ENCODE peak calls at places on chromosomes 11 and 22, in four cellular contexts. U is IMR-90, D is fibroblast of lung, S is Peyer's patch. W is an unnamed sample.

GRCh38 chr11:88590366-88590765 is 252.8 kb upstream of the CTSC start:
- DNase-seq in S (no peak), U (no peak), D (no peak), W (no peak)

GRCh38 chr11:119666463-119667131 is 62.4 kb downstream of the NECTIN1 start:
- DNase-seq in D (peak; percentile 70), U (peak; percentile 47), S (peak; percentile 87), W (peak; percentile 24)

GRCh38 chr11:45805305-45806071 is 539 bp downstream of the SLC35C1 start:
- DNase-seq in S (no peak), D (peak; percentile 63), U (peak; percentile 78), W (peak; percentile 58)

GRCh38 chr11:122138759-122139594 is 23.0 kb upstream of the BLID start:
- DNase-seq in D (no peak), S (no peak), U (peak; percentile 56), W (peak; percentile 27)

GRCh38 chr22:44732017-44732561 is 20.3 kb upstream of the ARHGAP8 start:
- DNase-seq in D (no peak), S (no peak), U (no peak), W (no peak)

GRCh38 chr11:111727431-111727830 is 38.8 kb downstream of the PPP2R1B start:
- DNase-seq in U (no peak), S (no peak), D (no peak), W (no peak)

GRCh38 chr11:93099811-93100210 is 98.0 kb downstream of the SLC36A4 start:
- DNase-seq in S (no peak), U (peak; percentile 77), D (no peak), W (no peak)

GRCh38 chr22:46444390-46444854 is 93.0 kb downstream of the CELSR1 start:
- DNase-seq in U (no peak), D (no peak), S (no peak), W (no peak)

GRCh38 chr22:21861856-21862255 is 5.6 kb downstream of the MAPK1 start:
- DNase-seq in D (no peak), U (no peak), S (no peak), W (no peak)

GRCh38 chr11:43832536-43832935 is 48.1 kb upstream of the ALKBH3 start:
- DNase-seq in S (no peak), D (no peak), U (no peak), W (no peak)

GRCh38 chr11:13238879-13239514 is 38.6 kb upstream of the BMAL1 start:
- DNase-seq in S (peak; percentile 72), U (peak; percentile 41), D (peak; percentile 57), W (peak; percentile 73)

GRCh38 chr11:21475276-21475675 is 717.6 kb upstream of the ANO5 start:
- DNase-seq in U (no peak), S (no peak), D (no peak), W (peak; percentile 25)

GRCh38 chr11:13064593-13064992 is 55.5 kb downstream of the RASSF10 start:
- DNase-seq in S (no peak), U (no peak), D (no peak), W (no peak)

GRCh38 chr22:22371031-22371541 is 126.5 kb downstream of the VPREB1 start:
- DNase-seq in D (no peak), S (no peak), U (no peak), W (peak; percentile 6)

GRCh38 chr22:50674606-50675552 is 2.3 kb downstream of the SHANK3 start:
- DNase-seq in U (no peak), S (peak; percentile 63), D (no peak), W (peak; percentile 43)

GRCh38 chr22:46262449-46263207 is 515 bp downstream of the PKDREJ start:
- DNase-seq in U (peak; percentile 35), D (peak; percentile 60), S (peak; percentile 88), W (no peak)

GRCh38 chr11:488992-489391 is 18.1 kb downstream of the RNH1 start:
- DNase-seq in D (no peak), U (no peak), S (no peak), W (no peak)

GRCh38 chr11:94376841-94377240 is 24.4 kb downstream of the GPR83 start:
- DNase-seq in S (no peak), U (no peak), D (no peak), W (no peak)

GRCh38 chr11:75719639-75720239 is 2.1 kb downstream of the MOGAT2 start:
- DNase-seq in U (no peak), D (no peak), S (peak; percentile 86), W (no peak)

GRCh38 chr11:64829536-64830251 is 14.8 kb downstream of the CDC42BPG start:
- DNase-seq in U (no peak), S (no peak), D (no peak), W (no peak)

GRCh38 chr11:29272019-29272654 is 744.7 kb downstream of the KCNA4 start:
- DNase-seq in U (peak; percentile 55), S (no peak), D (peak; percentile 38), W (peak; percentile 67)

GRCh38 chr11:20617346-20617745 is 17.9 kb downstream of the SLC6A5 start:
- DNase-seq in U (no peak), D (no peak), S (no peak), W (no peak)

GRCh38 chr22:32926600-32926999 is 125.1 kb downstream of the TIMP3 start:
- DNase-seq in D (peak; percentile 42), S (peak; percentile 66), U (peak; percentile 34), W (peak; percentile 55)

GRCh38 chr11:11843233-11843632 is 1.5 kb downstream of the USP47 start:
- DNase-seq in S (no peak), D (peak; percentile 90), U (peak; percentile 94), W (no peak)

GRCh38 chr11:110759972-110760381 is 47.7 kb upstream of the ARHGAP20 start:
- DNase-seq in D (peak; percentile 89), S (no peak), U (peak; percentile 92), W (peak; percentile 37)

GRCh38 chr11:78061921-78062311 is 1.7 kb upstream of the THRSP start:
- DNase-seq in U (no peak), S (no peak), D (no peak), W (no peak)

GRCh38 chr11:43547900-43548381 is 132.6 kb upstream of the HSD17B12 start:
- DNase-seq in U (no peak), S (peak; percentile 49), D (peak; percentile 11), W (peak; percentile 66)

GRCh38 chr11:78319453-78319955 is 98.1 kb downstream of the GAB2 start:
- DNase-seq in S (peak; percentile 65), D (peak; percentile 62), U (peak; percentile 69), W (no peak)

GRCh38 chr22:42397332-42398246 is 34.6 kb downstream of the NFAM1 start:
- DNase-seq in D (no peak), U (no peak), S (peak; percentile 84), W (no peak)

GRCh38 chr11:117145393-117145761 is 1.3 kb downstream of the PAFAH1B2 start:
- DNase-seq in U (peak; percentile 32), S (no peak), D (peak; percentile 38), W (peak; percentile 70)
- TF ChIP-seq CTCF in U (peak; percentile 21), S (no peak), D (peak; percentile 23), W (peak; percentile 45)

GRCh38 chr11:76768091-76769047 is 14.8 kb upstream of the TSKU start:
- DNase-seq in S (peak; percentile 73), U (no peak), D (no peak), W (peak; percentile 61)
- H3K27me3 ChIP-seq in S (no peaks in the 10 kb centered on the region), U (peaks cover 1% of the 10 kb centered on the region), D (peaks cover 18% of the 10 kb centered on the region), W (no peaks in the 10 kb centered on the region)

GRCh38 chr11:5524756-5525155 is 8.3 kb upstream of the UBQLNL start:
- DNase-seq in S (no peak), D (no peak), U (no peak), W (no peak)

GRCh38 chr11:5522308-5522707 is 5.8 kb upstream of the UBQLNL start:
- DNase-seq in U (no peak), S (no peak), D (no peak), W (no peak)

GRCh38 chr11:5516599-5516998 is at the start of gene UBQLNL:
- DNase-seq in D (no peak), U (no peak), S (no peak), W (no peak)

DNA sequence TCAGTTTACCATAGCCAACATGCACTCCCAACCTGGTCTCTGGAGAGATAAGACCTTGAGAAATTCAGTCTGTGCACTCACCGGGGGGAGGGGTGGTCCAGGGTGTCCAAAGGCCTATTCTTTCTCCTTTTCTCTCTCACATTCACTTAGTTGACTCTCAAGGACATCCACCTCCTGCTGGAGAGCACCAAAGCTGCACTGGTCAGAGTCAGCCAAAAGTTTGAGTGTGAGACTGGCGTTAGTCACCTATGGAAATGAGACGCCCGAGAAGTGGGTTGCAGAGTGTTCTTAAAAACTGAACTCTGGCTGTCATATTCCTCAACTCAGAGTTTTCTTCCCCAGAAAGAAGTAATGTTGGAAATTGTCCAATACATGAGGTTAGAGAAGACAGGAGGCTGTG is 5.0 kb upstream of the UBQLNL start:
- DNase-seq in S (no peak), D (no peak), U (no peak), W (no peak)
- TF ChIP-seq CTCF in S (no peak), D (no peak), U (no peak), W (no peak)

GRCh38 chr11:117188620-117189081 is 10.1 kb downstream of the SIDT2 start:
- DNase-seq in S (peak; percentile 53), U (no peak), D (no peak), W (no peak)
- H3K27me3 ChIP-seq in S (no peaks in the 10 kb centered on the region), U (no peaks in the 10 kb centered on the region), D (no peaks in the 10 kb centered on the region), W (no peaks in the 10 kb centered on the region)

DNA sequence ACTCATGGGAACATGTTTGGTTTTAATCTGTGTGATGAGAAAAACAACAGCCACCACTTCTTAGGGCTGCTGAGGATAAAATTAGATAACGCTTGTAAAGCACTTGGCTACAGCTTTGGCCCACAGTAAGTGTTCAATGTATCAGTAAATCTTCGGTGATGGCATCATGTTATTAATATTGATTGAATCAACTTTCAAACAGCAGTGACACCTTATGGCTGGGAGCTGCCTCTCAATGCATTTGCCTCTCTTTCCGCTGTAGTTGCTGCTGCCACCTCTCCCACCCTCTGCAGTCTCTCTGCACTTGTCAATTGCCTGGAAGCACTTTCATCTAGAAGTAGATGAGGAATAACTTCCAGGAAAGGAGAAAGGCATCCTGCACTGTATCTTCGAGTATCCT is 491.1 kb downstream of the OPCML start:
- DNase-seq in U (no peak), S (no peak), D (no peak), W (no peak)
- TF ChIP-seq CTCF in U (no peak), S (no peak), D (no peak), W (peak; percentile 18)

W was measured in A673.